ENCODE peak calls at places on chromosomes 3 and 15, in five cellular contexts. C is PC-9, B is H9, A is neural progenitor cell, O is IMR-90. Q is an unnamed sample.

GRCh38 chr3:123706871-123707270 is 122.0 kb upstream of the HACD2 start:
- DNase-seq in C (no peak), B (no peak), A (no peak), O (peak), Q (no peak)

GRCh38 chr3:188192034-188192433 is 38.1 kb downstream of the LPP start:
- DNase-seq in C (no peak), B (no peak), A (no peak), O (no peak), Q (no peak)

GRCh38 chr15:38843736-38844590 is 279.3 kb upstream of the RASGRP1 start:
- DNase-seq in C (no peak), B (no peak), A (no peak), O (peak), Q (no peak)

GRCh38 chr3:170726976-170727661 is 141.2 kb upstream of the SLC7A14 start:
- DNase-seq in C (peak), B (no peak), A (no peak), O (peak), Q (no peak)

GRCh38 chr3:69250014-69250413 is 127.6 kb upstream of the LMOD3 start:
- DNase-seq in C (no peak), B (peak), A (peak), O (no peak), Q (peak)

GRCh38 chr3:38029400-38030125 is at the start of gene PLCD1:
- DNase-seq in C (peak), B (peak), A (peak), O (no peak), Q (no peak)

GRCh38 chr3:38454179-38454883 is 641 bp downstream of the ACVR2B start:
- DNase-seq in C (peak), B (no peak), A (peak), O (peak), Q (peak)

GRCh38 chr3:40962721-40963120 is 236.6 kb upstream of the CTNNB1 start:
- DNase-seq in C (no peak), B (no peak), A (no peak), O (no peak), Q (no peak)

GRCh38 chr3:102926618-102927017 is 491.8 kb downstream of the ZPLD1 start:
- DNase-seq in C (no peak), B (peak), A (peak), O (no peak), Q (no peak)

GRCh38 chr15:101039461-101039860 is 120.3 kb downstream of the LRRK1 start:
- DNase-seq in C (no peak), B (peak), A (no peak), O (peak), Q (no peak)

GRCh38 chr15:91357011-91357410 is 257.0 kb downstream of the SV2B start:
- DNase-seq in C (no peak), B (no peak), A (no peak), O (no peak), Q (no peak)

GRCh38 chr15:69415381-69415780 is 1.2 kb downstream of the KIF23 start:
- DNase-seq in C (no peak), B (no peak), A (no peak), O (peak), Q (no peak)

GRCh38 chr3:192128060-192128459 is 599.3 kb downstream of the FGF12 start:
- DNase-seq in C (no peak), B (no peak), A (no peak), O (no peak), Q (no peak)

GRCh38 chr3:100254168-100254777 is 6.5 kb upstream of the TBC1D23 start:
- DNase-seq in C (peak), B (peak), A (peak), O (peak), Q (peak)

GRCh38 chr15:76967067-76967466 is 27.9 kb upstream of the PSTPIP1 start:
- DNase-seq in C (no peak), B (no peak), A (no peak), O (no peak), Q (no peak)

GRCh38 chr15:65796610-65797012 is 4.5 kb upstream of the DENND4A start:
- DNase-seq in C (no peak), B (no peak), A (no peak), O (peak), Q (no peak)

GRCh38 chr3:72487078-72487765 is 361.0 kb downstream of the SHQ1 start:
- DNase-seq in C (peak), B (peak), A (no peak), O (peak), Q (no peak)

GRCh38 chr3:95718168-95718567 is 1096.2 kb upstream of the EPHA6 start:
- DNase-seq in C (no peak), B (no peak), A (no peak), O (no peak), Q (no peak)

GRCh38 chr3:157906627-157907026 is 199.6 kb downstream of the SHOX2 start:
- DNase-seq in C (no peak), B (no peak), A (no peak), O (no peak), Q (no peak)

GRCh38 chr3:128988286-128988685 is 5.6 kb downstream of the CFAP92 start:
- DNase-seq in C (no peak), B (no peak), A (no peak), O (no peak), Q (no peak)

GRCh38 chr3:128987701-128988100 is 6.2 kb downstream of the CFAP92 start:
- DNase-seq in C (no peak), B (no peak), A (no peak), O (no peak), Q (no peak)

GRCh38 chr3:128983293-128984069 is 10.4 kb downstream of the CFAP92 start:
- DNase-seq in C (no peak), B (no peak), A (peak), O (no peak), Q (no peak)

GRCh38 chr3:128987297-128987696 is 6.6 kb downstream of the CFAP92 start:
- DNase-seq in C (no peak), B (no peak), A (no peak), O (no peak), Q (no peak)

DNA sequence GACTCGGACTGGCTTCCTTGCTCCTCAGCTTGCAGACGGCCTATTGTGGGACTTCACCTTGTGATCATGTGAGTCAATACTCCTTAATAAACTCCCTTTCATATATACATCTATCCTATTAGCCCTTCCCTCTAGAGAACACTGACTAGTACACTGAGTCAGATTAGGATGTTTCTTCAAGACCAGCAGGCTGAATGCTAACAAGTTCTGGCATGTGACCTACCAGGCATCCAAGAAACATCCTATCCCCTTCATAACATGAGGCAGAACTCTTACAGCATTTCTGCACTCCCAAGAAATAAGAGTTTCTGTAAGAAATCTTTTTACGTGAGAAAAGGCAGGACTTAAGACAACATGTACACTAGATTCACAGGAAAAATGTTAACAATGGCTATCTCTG is 9.3 kb downstream of the CFAP92 start:
- DNase-seq in C (no peak), B (no peak), A (no peak), O (peak), Q (no peak)
- H2AFZ ChIP-seq in C (no peak), B (no peak), A (no peak), O (no peak), Q (no peak)

GRCh38 chr3:133745981-133746721 is at the start of gene TF:
- DNase-seq in C (no peak), B (no peak), A (no peak), O (no peak), Q (no peak)
- H2AFZ ChIP-seq in C (no peak), B (no peak), A (no peak), O (peak), Q (no peak)

DNA sequence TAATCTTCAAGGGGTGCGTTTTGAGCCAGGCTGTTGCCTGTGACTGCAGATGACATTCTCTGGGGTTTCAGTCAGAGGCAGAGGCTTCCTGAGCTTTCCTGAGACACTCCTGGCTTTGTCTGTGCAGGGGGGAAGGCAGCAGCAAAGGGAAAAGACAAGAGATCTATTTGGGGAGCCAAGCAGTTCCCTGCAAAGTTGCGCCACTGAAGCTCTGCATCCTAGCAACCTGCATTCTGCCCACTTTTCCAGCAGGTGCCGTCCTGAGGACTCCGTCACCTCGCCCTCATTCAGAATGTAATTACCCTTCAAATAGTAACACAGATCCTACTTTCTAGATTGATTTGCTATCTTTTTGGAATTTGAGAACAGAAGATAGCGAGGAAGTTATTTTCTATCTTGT is 1.9 kb upstream of the TMEM158 start:
- DNase-seq in C (no peak), B (peak), A (peak), O (no peak), Q (no peak)
- H2AFZ ChIP-seq in C (peak), B (no peak), A (peak), O (no peak), Q (no peak)

DNA sequence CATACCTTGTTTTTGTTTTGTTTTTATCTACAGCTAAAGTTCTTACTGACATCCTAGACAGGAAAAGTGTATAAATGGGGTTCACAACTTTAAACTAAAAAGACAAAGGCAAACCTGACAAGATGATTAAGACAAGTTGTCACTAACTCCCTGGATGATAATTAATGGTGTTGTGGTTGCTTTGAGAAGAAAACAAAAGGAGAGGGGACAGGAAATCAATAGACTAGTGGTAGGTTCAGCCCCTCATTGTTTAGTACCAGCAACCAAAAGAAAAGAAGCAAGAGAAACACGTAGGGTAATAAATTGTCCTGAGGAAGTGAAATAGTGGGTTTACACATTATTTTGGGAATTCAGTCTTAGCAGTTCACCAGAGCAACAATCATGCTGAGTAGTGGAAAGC is 78.8 kb downstream of the BFSP2 start:
- DNase-seq in C (no peak), B (no peak), A (peak), O (no peak), Q (no peak)
- H2AFZ ChIP-seq in C (no peak), B (no peak), A (no peak), O (no peak), Q (no peak)

GRCh38 chr3:16151109-16151508 is 23.4 kb upstream of the GALNT15 start:
- DNase-seq in C (no peak), B (no peak), A (no peak), O (peak), Q (no peak)
- H2AFZ ChIP-seq in C (no peak), B (no peak), A (no peak), O (peak), Q (no peak)

GRCh38 chr3:155411500-155412223 is 118.2 kb upstream of the STRIT1 start:
- DNase-seq in C (no peak), B (no peak), A (no peak), O (no peak), Q (peak)

GRCh38 chr3:155404486-155404885 is 111.0 kb upstream of the STRIT1 start:
- DNase-seq in C (no peak), B (no peak), A (no peak), O (no peak), Q (no peak)

GRCh38 chr3:155409336-155409735 is 115.9 kb upstream of the STRIT1 start:
- DNase-seq in C (no peak), B (no peak), A (no peak), O (no peak), Q (no peak)

GRCh38 chr3:155407971-155408370 is 114.5 kb upstream of the STRIT1 start:
- DNase-seq in C (no peak), B (no peak), A (no peak), O (no peak), Q (no peak)

DNA sequence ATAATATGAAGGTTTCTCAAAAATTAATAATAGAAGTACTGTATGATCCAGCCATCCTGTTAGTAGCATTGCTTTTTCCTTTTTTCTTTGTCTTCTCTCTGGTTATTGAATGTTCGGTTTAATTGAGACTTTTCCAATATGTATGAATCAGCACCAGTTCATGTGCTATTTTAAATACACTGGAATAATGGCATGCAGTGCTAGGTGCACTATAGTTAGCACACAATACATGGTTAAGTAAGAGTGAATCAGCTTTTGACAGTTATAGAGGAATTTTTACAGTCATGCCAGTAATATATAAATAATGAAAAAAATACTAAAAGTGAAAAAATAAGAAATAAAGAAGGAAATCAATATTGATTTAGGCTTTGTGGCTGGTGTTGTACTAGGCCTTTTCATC is 113.8 kb upstream of the STRIT1 start:
- DNase-seq in C (no peak), B (no peak), A (no peak), O (no peak), Q (no peak)
- H2AFZ ChIP-seq in C (no peak), B (no peak), A (no peak), O (no peak), Q (no peak)

GRCh38 chr3:112467584-112467983 is 31.7 kb downstream of the BTLA start:
- DNase-seq in C (no peak), B (no peak), A (no peak), O (no peak), Q (no peak)
- H2AFZ ChIP-seq in C (no peak), B (no peak), A (no peak), O (no peak), Q (no peak)

GRCh38 chr3:53666026-53666425 is 171.6 kb downstream of the CACNA1D start:
- DNase-seq in C (no peak), B (no peak), A (no peak), O (no peak), Q (no peak)
- H2AFZ ChIP-seq in C (no peak), B (no peak), A (no peak), O (no peak), Q (no peak)

GRCh38 chr3:120743556-120744195 is 1.1 kb downstream of the GTF2E1 start:
- DNase-seq in C (no peak), B (no peak), A (no peak), O (peak), Q (no peak)
- H2AFZ ChIP-seq in C (peak), B (no peak), A (no peak), O (peak), Q (peak)

DNA sequence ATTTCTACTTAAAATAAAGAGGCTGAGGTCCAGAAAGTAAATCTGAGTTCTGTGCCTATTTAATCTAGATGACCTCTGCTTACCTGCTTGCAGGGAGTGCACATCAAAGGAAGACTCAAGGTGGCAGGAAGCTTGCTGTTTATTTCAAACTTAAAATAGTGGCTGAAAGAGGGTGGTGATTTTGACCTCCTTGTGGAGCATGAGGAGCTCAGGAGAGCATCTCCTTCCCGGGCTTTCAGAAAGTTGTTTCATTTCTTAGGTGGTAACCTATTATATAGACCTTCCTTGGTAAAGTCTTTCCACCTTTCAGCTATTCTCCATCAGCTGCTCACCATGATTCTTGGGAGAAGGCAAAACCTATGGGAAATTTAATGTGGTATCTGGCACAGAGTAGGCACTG is 494 bp downstream of the GCSAM start:
- DNase-seq in C (no peak), B (no peak), A (no peak), O (no peak), Q (no peak)
- H2AFZ ChIP-seq in C (no peak), B (no peak), A (no peak), O (no peak), Q (no peak)